ENCODE peak calls at places on chromosomes 7 and 10, in seven cellular contexts. G is NCI-H1092; L is lung; M is Karpas-422; N is HS-5; R is stimulated activated naive CD8-positive, alpha-beta T cell treated with anti-CD3 and anti-CD28 coated beads, Interleukin-15, Interleukin-2, amounts not matched to agents 100 U/mL and 50 U/mL, for 24 hours; J is stimulated activated CD4-positive, alpha-beta T cell treated with anti-CD3 and anti-CD28 coated beads, Interleukin-2, amount 100 ng/mL, for 48 hours. B is an unnamed sample.

GRCh38 chr10:67793313-67793712 is 44.7 kb downstream of the DNAJC12 start:
- DNase-seq in G (no peak), L (no peak), M (no peak), N (no peak), R (no peak), J (no peak), B (no peak)

GRCh38 chr10:33334839-33335549 is 527 bp upstream of the NRP1 start:
- DNase-seq in G (peak), L (peak), M (no peak), N (no peak), R (peak), J (peak), B (peak)

GRCh38 chr7:45921699-45922519 is 837 bp upstream of the IGFBP3 start:
- DNase-seq in G (no peak), L (no peak), M (no peak), N (peak), R (peak), J (no peak), B (peak)

GRCh38 chr7:157809154-157809862 is 472.5 kb downstream of the DNAJB6 start:
- DNase-seq in G (no peak), L (no peak), M (no peak), N (no peak), R (no peak), J (no peak), B (no peak)

GRCh38 chr7:82078807-82079206 is 309.0 kb upstream of the HGF start:
- DNase-seq in G (no peak), L (no peak), M (no peak), N (no peak), R (no peak), J (no peak), B (no peak)

GRCh38 chr10:99329891-99330674 is 927 bp downstream of the CNNM1 start:
- DNase-seq in G (peak), L (no peak), M (no peak), N (no peak), R (peak), J (peak), B (no peak)

GRCh38 chr10:60654813-60655464 is 123.3 kb upstream of the CDK1 start:
- DNase-seq in G (no peak), L (no peak), M (no peak), N (peak), R (no peak), J (no peak), B (no peak)

GRCh38 chr10:68109312-68109711 is at the start of gene MYPN:
- DNase-seq in G (no peak), L (no peak), M (no peak), N (no peak), R (no peak), J (no peak), B (no peak)

GRCh38 chr7:47893238-47893637 is 55.0 kb downstream of the PKD1L1 start:
- DNase-seq in G (no peak), L (peak), M (peak), N (no peak), R (no peak), J (peak), B (no peak)

GRCh38 chr7:756928-757560 is 30.0 kb upstream of the PRKAR1B start:
- DNase-seq in G (no peak), L (no peak), M (no peak), N (no peak), R (no peak), J (no peak), B (no peak)

GRCh38 chr10:60422809-60423208 is 33.1 kb upstream of the ANK3 start:
- DNase-seq in G (no peak), L (no peak), M (no peak), N (no peak), R (no peak), J (no peak), B (no peak)

GRCh38 chr7:37382546-37383088 is 66.0 kb downstream of the ELMO1 start:
- DNase-seq in G (no peak), L (no peak), M (no peak), N (no peak), R (no peak), J (no peak), B (no peak)

GRCh38 chr7:156173748-156174353 is 361.6 kb upstream of the SHH start:
- DNase-seq in G (no peak), L (no peak), M (no peak), N (no peak), R (no peak), J (no peak), B (no peak)

GRCh38 chr7:78168869-78169268 is 370.3 kb downstream of the PHTF2 start:
- DNase-seq in G (no peak), L (no peak), M (no peak), N (no peak), R (no peak), J (no peak), B (no peak)

GRCh38 chr7:84484502-84485079 is 290.0 kb upstream of the SEMA3A start:
- DNase-seq in G (no peak), L (no peak), M (no peak), N (peak), R (no peak), J (no peak), B (no peak)

GRCh38 chr7:113763226-113763625 is 155.6 kb downstream of the PPP1R3A start:
- DNase-seq in G (no peak), L (no peak), M (no peak), N (no peak), R (no peak), J (no peak), B (no peak)

GRCh38 chr10:46523881-46524470 is 32.5 kb downstream of the GPRIN2 start:
- DNase-seq in G (no peak), L (no peak), M (no peak), N (peak), R (peak), J (no peak), B (peak)

GRCh38 chr7:120996333-120996982 is 7.9 kb downstream of the CPED1 start:
- DNase-seq in G (peak), L (peak), M (peak), N (no peak), R (no peak), J (no peak), B (peak)

GRCh38 chr7:14596421-14596820 is 306.1 kb downstream of the DGKB start:
- DNase-seq in G (no peak), L (no peak), M (no peak), N (peak), R (no peak), J (no peak), B (no peak)

GRCh38 chr10:27986831-27987230 is 12.0 kb downstream of the ODAD2 start:
- DNase-seq in G (peak), L (no peak), M (no peak), N (no peak), R (no peak), J (no peak), B (no peak)

GRCh38 chr7:66142996-66143395 is 28.3 kb downstream of the CRCP start:
- DNase-seq in G (no peak), L (no peak), M (no peak), N (no peak), R (no peak), J (no peak), B (no peak)

GRCh38 chr10:124999433-125000365 is 57.8 kb downstream of the ZRANB1 start:
- DNase-seq in G (no peak), L (no peak), M (no peak), N (no peak), R (no peak), J (no peak), B (no peak)